ENCODE peak calls at places on chromosomes 13 and 19, in seven cellular contexts. One of them, this sample, is unnamed.

GRCh38 chr13:102333320-102334181 is 68.3 kb downstream of the FGF14 start:
- DNase-seq in adipocyte: no peak
- DNase-seq in IMR-90: no peak
- DNase-seq in NCI-H345: peak; percentile 99
- DNase-seq in T-helper 1 cell: no peak
- DNase-seq in stimulated activated CD4-positive, alpha-beta T cell treated with anti-CD3 and anti-CD28 coated beads, Interleukin-1b, Interleukin-23, amount 100 ng/mL, for 24 hours: no peak
- DNase-seq in hypothalamus: no peak
- DNase-seq in this sample: peak; percentile 7

GRCh38 chr19:38425810-38426466 is at the start of gene RASGRP4:
- DNase-seq in IMR-90: no peak
- DNase-seq in NCI-H345: no peak
- DNase-seq in stimulated activated CD4-positive, alpha-beta T cell treated with anti-CD3 and anti-CD28 coated beads, Interleukin-1b, Interleukin-23, amount 100 ng/mL, for 24 hours: no peak
- DNase-seq in hypothalamus: no peak
- DNase-seq in T-helper 1 cell: peak; percentile 50
- DNase-seq in adipocyte: no peak
- DNase-seq in this sample: no peak

GRCh38 chr19:48735031-48735615 is 5.3 kb downstream of the RASIP1 start:
- DNase-seq in hypothalamus: no peak
- DNase-seq in adipocyte: no peak
- DNase-seq in T-helper 1 cell: no peak
- DNase-seq in NCI-H345: peak; percentile 73
- DNase-seq in IMR-90: no peak
- DNase-seq in stimulated activated CD4-positive, alpha-beta T cell treated with anti-CD3 and anti-CD28 coated beads, Interleukin-1b, Interleukin-23, amount 100 ng/mL, for 24 hours: no peak
- DNase-seq in this sample: no peak

GRCh38 chr19:49129238-49129583 is 9.9 kb downstream of the PPFIA3 start:
- DNase-seq in IMR-90: no peak
- DNase-seq in stimulated activated CD4-positive, alpha-beta T cell treated with anti-CD3 and anti-CD28 coated beads, Interleukin-1b, Interleukin-23, amount 100 ng/mL, for 24 hours: no peak
- DNase-seq in T-helper 1 cell: no peak
- DNase-seq in NCI-H345: no peak
- DNase-seq in hypothalamus: no peak
- DNase-seq in adipocyte: no peak
- DNase-seq in this sample: no peak

GRCh38 chr19:843836-844299 is 3.1 kb downstream of the PRTN3 start:
- DNase-seq in hypothalamus: no peak
- DNase-seq in IMR-90: no peak
- DNase-seq in NCI-H345: no peak
- DNase-seq in T-helper 1 cell: no peak
- DNase-seq in stimulated activated CD4-positive, alpha-beta T cell treated with anti-CD3 and anti-CD28 coated beads, Interleukin-1b, Interleukin-23, amount 100 ng/mL, for 24 hours: no peak
- DNase-seq in adipocyte: no peak
- DNase-seq in this sample: no peak

GRCh38 chr13:32300406-32300805 is 14.8 kb downstream of the ZAR1L start:
- DNase-seq in stimulated activated CD4-positive, alpha-beta T cell treated with anti-CD3 and anti-CD28 coated beads, Interleukin-1b, Interleukin-23, amount 100 ng/mL, for 24 hours: no peak
- DNase-seq in NCI-H345: no peak
- DNase-seq in IMR-90: no peak
- DNase-seq in hypothalamus: no peak
- DNase-seq in adipocyte: no peak
- DNase-seq in T-helper 1 cell: no peak
- DNase-seq in this sample: no peak

GRCh38 chr13:49877629-49878218 is 58.4 kb downstream of the SPRYD7 start:
- DNase-seq in IMR-90: no peak
- DNase-seq in hypothalamus: no peak
- DNase-seq in T-helper 1 cell: no peak
- DNase-seq in stimulated activated CD4-positive, alpha-beta T cell treated with anti-CD3 and anti-CD28 coated beads, Interleukin-1b, Interleukin-23, amount 100 ng/mL, for 24 hours: no peak
- DNase-seq in adipocyte: no peak
- DNase-seq in NCI-H345: no peak
- DNase-seq in this sample: peak; percentile 42

GRCh38 chr19:5393088-5393487 is 52.5 kb upstream of the PTPRS start:
- DNase-seq in adipocyte: no peak
- DNase-seq in hypothalamus: no peak
- DNase-seq in stimulated activated CD4-positive, alpha-beta T cell treated with anti-CD3 and anti-CD28 coated beads, Interleukin-1b, Interleukin-23, amount 100 ng/mL, for 24 hours: no peak
- DNase-seq in IMR-90: no peak
- DNase-seq in NCI-H345: no peak
- DNase-seq in T-helper 1 cell: no peak
- DNase-seq in this sample: no peak

GRCh38 chr19:6273701-6274601 is 5.8 kb downstream of the MLLT1 start:
- DNase-seq in IMR-90: peak; percentile 88
- DNase-seq in T-helper 1 cell: no peak
- DNase-seq in hypothalamus: peak; percentile 27
- DNase-seq in stimulated activated CD4-positive, alpha-beta T cell treated with anti-CD3 and anti-CD28 coated beads, Interleukin-1b, Interleukin-23, amount 100 ng/mL, for 24 hours: no peak
- DNase-seq in adipocyte: peak; percentile 98
- DNase-seq in NCI-H345: no peak
- DNase-seq in this sample: peak; percentile 96

GRCh38 chr13:109380457-109380856 is 405.9 kb downstream of the IRS2 start:
- DNase-seq in T-helper 1 cell: no peak
- DNase-seq in adipocyte: no peak
- DNase-seq in NCI-H345: no peak
- DNase-seq in stimulated activated CD4-positive, alpha-beta T cell treated with anti-CD3 and anti-CD28 coated beads, Interleukin-1b, Interleukin-23, amount 100 ng/mL, for 24 hours: no peak
- DNase-seq in hypothalamus: no peak
- DNase-seq in IMR-90: no peak
- DNase-seq in this sample: no peak

GRCh38 chr13:47678201-47678963 is 322.7 kb downstream of the SUCLA2 start:
- DNase-seq in stimulated activated CD4-positive, alpha-beta T cell treated with anti-CD3 and anti-CD28 coated beads, Interleukin-1b, Interleukin-23, amount 100 ng/mL, for 24 hours: no peak
- DNase-seq in IMR-90: no peak
- DNase-seq in T-helper 1 cell: no peak
- DNase-seq in adipocyte: no peak
- DNase-seq in hypothalamus: no peak
- DNase-seq in NCI-H345: no peak
- DNase-seq in this sample: peak; percentile 60